ENCODE peak calls at places on chromosome 17, in four cellular contexts. A is HCT116, Z is stomach, K is trophoblast cell. T is an unnamed sample.

GRCh38 chr17:73362697-73363096 is 50.9 kb upstream of the CDC42EP4 start:
- DNase-seq in A (no peak), Z (no peak), K (no peak), T (no peak)

GRCh38 chr17:72778161-72779151 is 314.0 kb downstream of the SLC39A11 start:
- DNase-seq in K (no peak), A (no peak), Z (no peak), T (no peak)

GRCh38 chr17:69499301-69499700 is 84.8 kb downstream of the MAP2K6 start:
- DNase-seq in Z (no peak), A (no peak), K (peak; percentile 43), T (no peak)

GRCh38 chr17:41437254-41437653 is 3.5 kb downstream of the KRT38 start:
- DNase-seq in Z (no peak), A (no peak), K (no peak), T (no peak)

GRCh38 chr17:72656114-72656763 is 436.2 kb downstream of the SLC39A11 start:
- DNase-seq in A (no peak), Z (no peak), K (no peak), T (no peak)

GRCh38 chr17:48294989-48295892 is 134.8 kb downstream of the SKAP1 start:
- DNase-seq in K (no peak), A (no peak), Z (no peak), T (no peak)

GRCh38 chr17:6903516-6903915 is 72.0 kb upstream of the TEKT1 start:
- DNase-seq in Z (no peak), K (no peak), A (no peak), T (no peak)

GRCh38 chr17:35166526-35166925 is 18.9 kb downstream of the UNC45B start:
- DNase-seq in A (no peak), Z (no peak), K (no peak), T (no peak)

GRCh38 chr17:7873051-7873450 is 15.2 kb downstream of the CYB5D1 start:
- DNase-seq in A (no peak), K (no peak), Z (no peak), T (no peak)

GRCh38 chr17:8629371-8630226 is 926 bp downstream of the MYH10 start:
- DNase-seq in Z (no peak), A (no peak), K (no peak), T (peak; percentile 45)

GRCh38 chr17:82082456-82082855 is 15.6 kb downstream of the FASN start:
- DNase-seq in K (no peak), Z (no peak), A (no peak), T (no peak)

GRCh38 chr17:71180801-71181385 is 939.9 kb upstream of the SOX9 start:
- DNase-seq in K (no peak), A (no peak), Z (no peak), T (no peak)

GRCh38 chr17:82050761-82051641 is 610 bp downstream of the RFNG start:
- DNase-seq in Z (no peak), K (no peak), A (no peak), T (no peak)

GRCh38 chr17:81049973-81050551 is 15.1 kb downstream of the BAIAP2 start:
- DNase-seq in A (peak; percentile 91), K (peak; percentile 94), Z (peak; percentile 89), T (no peak)

GRCh38 chr17:60545465-60546191 is 19.6 kb upstream of the APPBP2 start:
- DNase-seq in K (no peak), A (no peak), Z (no peak), T (no peak)

GRCh38 chr17:58488428-58488890 is 251 bp upstream of the HSF5 start:
- DNase-seq in Z (no peak), A (no peak), K (no peak), T (peak; percentile 87)

GRCh38 chr17:58086953-58087352 is 3.7 kb downstream of the DYNLL2 start:
- DNase-seq in Z (no peak), A (no peak), K (no peak), T (no peak)

GRCh38 chr17:50145532-50146229 is 4.8 kb downstream of the PPP1R9B start:
- DNase-seq in A (no peak), K (no peak), Z (no peak), T (no peak)
- H3K4me1 ChIP-seq in A (peaks cover 10% of the 10 kb centered on the region), K (peaks cover 5% of the 10 kb centered on the region), Z (peaks cover 63% of the 10 kb centered on the region), T (peaks cover 26% of the 10 kb centered on the region)

DNA sequence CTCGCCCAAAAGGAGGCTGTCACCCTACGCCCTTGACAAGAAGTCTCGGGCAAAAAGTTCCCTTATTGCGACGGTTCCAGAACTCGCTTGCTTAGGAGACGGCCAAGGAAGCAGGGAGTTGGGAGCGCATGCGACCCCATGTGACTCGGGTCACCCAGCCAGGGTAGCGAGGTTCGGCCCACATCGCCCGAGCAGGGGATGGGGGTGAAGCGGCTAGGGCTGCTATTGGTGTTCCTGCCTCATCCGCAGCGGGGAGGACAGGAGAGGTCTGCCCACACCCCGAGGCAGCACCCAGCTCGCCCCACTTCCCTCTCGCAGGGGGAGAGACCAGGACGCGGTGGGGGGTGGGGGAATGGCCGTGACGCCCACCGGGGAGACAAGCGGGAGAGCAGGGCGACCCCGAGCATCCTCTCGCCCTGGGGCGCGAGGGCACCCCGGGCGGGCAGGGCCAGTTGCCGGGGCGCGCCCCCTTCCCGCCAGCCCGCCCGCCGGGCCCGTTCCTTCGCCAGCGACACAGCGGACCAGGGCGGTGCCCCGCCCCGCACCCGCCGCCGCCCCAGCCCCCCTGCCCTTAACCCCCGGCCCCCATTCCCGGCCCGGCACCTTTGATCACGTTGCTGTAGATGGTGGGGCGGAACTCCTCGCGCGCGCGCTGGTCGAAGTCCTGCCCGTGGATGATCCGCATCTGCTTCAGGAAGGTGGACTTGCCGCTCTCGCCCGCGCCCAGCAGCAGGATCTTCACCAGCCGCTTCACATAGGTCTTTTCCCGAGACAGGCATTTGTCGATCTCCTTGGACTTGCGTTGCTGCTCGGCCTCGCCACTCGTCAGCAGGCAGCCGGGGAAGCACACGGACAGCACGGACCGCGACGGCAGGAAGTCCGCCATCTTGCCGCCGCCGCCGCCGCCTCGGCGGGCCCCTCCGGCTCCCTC is 567 bp downstream of the GNA13 start:
- DNase-seq in K (peak; percentile 60), A (peak; percentile 16), Z (peak; percentile 55), T (peak; percentile 56)
- H3K4me1 ChIP-seq in K (peaks cover 13% of the 10 kb centered on the region), A (peaks cover 13% of the 10 kb centered on the region), Z (peaks cover 44% of the 10 kb centered on the region), T (peaks cover 15% of the 10 kb centered on the region)

GRCh38 chr17:38701504-38702165 is 3.4 kb upstream of the MLLT6 start:
- DNase-seq in A (no peak), Z (no peak), K (peak; percentile 76), T (peak; percentile 58)

GRCh38 chr17:38703742-38704644 is 1.1 kb upstream of the MLLT6 start:
- DNase-seq in K (peak; percentile 79), Z (peak; percentile 95), A (peak; percentile 81), T (peak; percentile 98)

GRCh38 chr17:38704645-38705522 is at the start of gene MLLT6:
- DNase-seq in Z (peak; percentile 82), K (peak; percentile 53), A (no peak), T (peak; percentile 86)

GRCh38 chr17:38702900-38703741 is 2.0 kb upstream of the MLLT6 start:
- DNase-seq in K (no peak), Z (peak; percentile 39), A (no peak), T (no peak)

GRCh38 chr17:38702166-38702899 is 2.7 kb upstream of the MLLT6 start:
- DNase-seq in Z (peak; percentile 89), A (peak; percentile 73), K (peak; percentile 78), T (peak; percentile 92)
- H3K4me1 ChIP-seq in Z (peaks cover 38% of the 10 kb centered on the region), A (peaks cover 38% of the 10 kb centered on the region), K (peaks cover 20% of the 10 kb centered on the region), T (peaks cover 39% of the 10 kb centered on the region)

GRCh38 chr17:44906987-44907681 is 7.9 kb upstream of the EFTUD2 start:
- DNase-seq in Z (no peak), K (no peak), A (no peak), T (no peak)
- H3K4me1 ChIP-seq in Z (peaks cover 14% of the 10 kb centered on the region), K (peaks cover 6% of the 10 kb centered on the region), A (peaks cover 11% of the 10 kb centered on the region), T (peaks cover 8% of the 10 kb centered on the region)

DNA sequence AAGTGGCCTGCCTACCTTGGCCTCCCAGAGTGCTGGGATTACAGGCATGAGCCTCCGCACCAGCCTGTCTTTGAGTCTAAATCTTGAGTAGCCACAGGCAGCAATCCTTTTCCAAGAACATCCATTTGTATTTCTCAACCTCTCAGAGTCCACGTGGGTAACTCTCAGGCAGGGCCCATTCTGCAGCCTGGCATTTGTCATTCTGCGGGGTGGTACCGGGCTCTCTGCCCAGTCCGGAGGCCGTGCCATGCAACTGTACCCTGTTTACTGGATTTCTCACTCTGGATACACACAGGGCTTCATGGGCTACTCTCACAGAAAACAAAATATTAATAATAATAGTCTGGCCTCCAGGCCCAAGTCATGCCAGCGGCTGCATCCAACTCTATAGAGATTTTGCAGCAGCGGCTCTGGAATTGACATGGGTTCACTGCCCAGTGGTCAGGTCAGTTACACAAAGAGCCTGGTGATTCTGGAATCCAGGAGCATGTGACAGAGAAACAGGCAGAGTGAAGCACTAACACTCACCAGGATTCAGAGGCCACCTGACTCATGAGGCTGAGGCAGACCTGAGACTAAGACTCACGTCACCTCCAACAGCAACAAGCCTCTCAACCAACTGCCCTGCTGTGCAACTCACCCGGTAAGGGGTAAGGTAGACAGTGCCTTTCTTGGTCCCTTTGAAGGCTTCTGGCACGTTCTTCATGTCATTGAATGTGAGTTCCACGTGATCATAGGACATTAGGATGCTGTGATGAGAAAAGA is 4.0 kb downstream of the WBP2 start:
- DNase-seq in A (no peak), Z (no peak), K (no peak), T (no peak)
- H3K4me1 ChIP-seq in A (peaks cover 21% of the 10 kb centered on the region), Z (peaks cover 75% of the 10 kb centered on the region), K (peaks cover 8% of the 10 kb centered on the region), T (peaks cover 21% of the 10 kb centered on the region)

DNA sequence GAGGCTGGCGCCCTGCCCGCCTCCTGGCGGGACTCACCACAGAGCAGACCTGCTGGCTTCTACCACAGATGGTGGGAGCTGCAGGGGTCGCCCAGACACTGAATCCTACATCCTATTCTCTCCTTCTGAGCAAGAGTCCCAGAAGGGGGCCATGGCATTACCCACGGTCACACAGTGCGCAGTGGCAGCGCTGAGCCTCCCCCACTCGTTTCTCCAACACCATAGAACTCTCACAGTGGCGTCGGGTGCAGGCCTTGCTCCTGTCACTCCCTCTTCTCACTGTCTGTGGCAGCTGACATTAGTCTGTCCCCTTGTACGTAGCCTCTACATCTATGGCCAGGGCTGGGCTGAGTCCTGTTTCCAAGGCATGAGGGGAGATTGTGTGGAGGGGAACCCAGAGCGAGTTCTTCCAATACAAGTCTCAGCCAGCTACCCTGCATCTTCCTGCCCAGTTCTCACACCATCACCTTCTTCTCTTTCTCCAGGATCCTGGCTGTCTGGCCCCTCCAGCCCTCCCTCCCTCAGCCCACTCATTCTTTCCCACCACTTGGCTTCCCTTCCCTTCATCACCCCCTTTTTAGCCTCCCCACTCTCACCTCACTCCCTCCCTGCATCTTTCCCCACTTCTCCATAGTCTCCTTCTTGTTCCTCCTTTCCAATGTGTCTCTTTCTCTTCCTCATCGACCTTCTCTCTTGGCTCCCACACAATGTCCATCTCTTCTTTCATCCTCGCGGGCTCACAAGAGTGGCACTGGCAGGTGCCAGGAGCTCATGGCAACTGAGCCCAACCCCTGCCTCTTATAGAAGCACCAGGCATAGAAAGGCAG is 5.9 kb downstream of the UBTF start:
- DNase-seq in A (no peak), K (no peak), Z (no peak), T (no peak)
- H3K4me1 ChIP-seq in A (peaks cover 21% of the 10 kb centered on the region), K (peaks cover 11% of the 10 kb centered on the region), Z (peaks cover 43% of the 10 kb centered on the region), T (peaks cover 5% of the 10 kb centered on the region)

DNA sequence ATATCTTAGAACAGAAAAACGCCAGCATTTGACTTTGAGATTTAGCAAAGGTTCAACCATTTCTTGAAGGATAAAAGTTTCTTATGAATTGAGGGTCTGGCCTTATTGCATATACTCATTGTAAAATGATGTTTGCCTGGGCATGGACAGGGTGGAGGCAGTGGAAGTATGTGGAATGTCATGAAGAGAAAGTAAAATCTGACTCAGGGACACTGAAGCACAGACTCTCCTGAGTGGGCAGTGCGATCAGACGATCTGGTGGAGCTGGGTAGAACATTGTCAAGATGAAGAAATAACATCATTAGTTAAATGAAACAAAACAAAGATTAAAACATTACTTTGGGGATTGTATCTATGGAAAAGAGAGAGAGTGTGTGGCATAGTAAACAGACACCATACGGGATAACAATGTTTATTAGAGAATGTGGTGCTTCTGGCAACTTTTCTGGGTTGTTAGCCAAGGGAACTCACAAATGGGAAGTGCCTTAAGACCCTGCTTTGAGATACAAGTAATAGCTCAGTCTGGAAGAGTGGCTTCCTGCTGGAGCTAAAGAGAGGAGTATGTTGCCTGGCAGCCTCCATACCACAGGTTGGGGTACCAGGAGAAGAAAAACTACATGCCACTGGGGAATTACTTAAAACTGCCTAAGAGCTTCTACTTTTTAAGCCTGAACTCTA is 4.5 kb downstream of the MAP3K3 start:
- DNase-seq in A (no peak), K (no peak), Z (no peak), T (no peak)
- H3K4me1 ChIP-seq in A (peaks cover 7% of the 10 kb centered on the region), K (no peaks in the 10 kb centered on the region), Z (peaks cover 59% of the 10 kb centered on the region), T (no peaks in the 10 kb centered on the region)